ENCODE peak calls at places on chromosomes 2 and 18, in eight cellular contexts. R is NCI-H524 treated with DMSO at 0.1 percent for 48 hours, H is cardiac muscle cell, Z is putamen, I is EL, A is astrocyte of the spinal cord, D is left ventricle myocardium superior, J is cardiac fibroblast. Y is an unnamed sample.
A peak's percentile ranks its signal among the peaks of the same experiment; 100 is the strongest.

GRCh38 chr2:172324198-172324597 is 103.2 kb upstream of the ITGA6 start:
- DNase-seq in R (no peak), H (no peak), Z (no peak), I (no peak), A (no peak), D (no peak), J (no peak), Y (peak; percentile 57)

GRCh38 chr2:101718993-101719571 is 21.6 kb downstream of the MAP4K4 start:
- DNase-seq in R (no peak), H (no peak), Z (no peak), I (peak; percentile 57), A (no peak), D (no peak), J (no peak), Y (peak; percentile 19)

GRCh38 chr2:39851691-39852110 is 72.6 kb upstream of the THUMPD2 start:
- DNase-seq in R (no peak), H (no peak), Z (no peak), I (peak; percentile 62), A (peak; percentile 57), D (no peak), J (peak; percentile 42), Y (no peak)

GRCh38 chr2:69965756-69966447 is 4.5 kb upstream of the ASPRV1 start:
- DNase-seq in R (no peak), H (no peak), Z (no peak), I (no peak), A (no peak), D (no peak), J (no peak), Y (peak; percentile 15)

GRCh38 chr2:178194600-178195389 is 483 bp downstream of the OSBPL6 start:
- DNase-seq in R (no peak), H (peak; percentile 70), Z (peak; percentile 52), I (peak; percentile 74), A (peak; percentile 71), D (peak; percentile 61), J (peak; percentile 57), Y (peak; percentile 67)

GRCh38 chr2:9765611-9766531 is 77.4 kb upstream of the TAF1B start:
- DNase-seq in R (no peak), H (no peak), Z (no peak), I (no peak), A (no peak), D (peak; percentile 62), J (no peak), Y (peak; percentile 73)

GRCh38 chr18:28890796-28891195 is 713.9 kb upstream of the CDH2 start:
- DNase-seq in R (peak; percentile 34), H (no peak), Z (no peak), I (no peak), A (no peak), D (no peak), J (no peak), Y (peak; percentile 9)

GRCh38 chr2:146579154-146579930 is 1265.5 kb upstream of the ACVR2A start:
- DNase-seq in R (no peak), H (peak; percentile 9), Z (no peak), I (peak; percentile 86), A (peak; percentile 68), D (no peak), J (peak; percentile 77), Y (peak; percentile 55)

GRCh38 chr2:192551760-192552159 is 357.0 kb upstream of the TMEFF2 start:
- DNase-seq in R (no peak), H (no peak), Z (no peak), I (no peak), A (no peak), D (no peak), J (no peak), Y (no peak)

GRCh38 chr18:61551586-61551985 is 218.4 kb downstream of the CDH20 start:
- DNase-seq in R (peak; percentile 13), H (peak; percentile 85), Z (peak; percentile 57), I (peak; percentile 80), A (peak; percentile 86), D (no peak), J (peak; percentile 93), Y (peak; percentile 87)

GRCh38 chr2:180203972-180204371 is 196.9 kb upstream of the CWC22 start:
- DNase-seq in R (no peak), H (no peak), Z (no peak), I (peak; percentile 49), A (peak; percentile 17), D (peak; percentile 28), J (peak; percentile 83), Y (peak; percentile 97)

GRCh38 chr2:74944987-74945782 is 13.3 kb upstream of the POLE4 start:
- DNase-seq in R (no peak), H (no peak), Z (no peak), I (peak; percentile 77), A (peak; percentile 29), D (no peak), J (peak; percentile 36), Y (no peak)

GRCh38 chr2:241036964-241037421 is 38.6 kb downstream of the SNED1 start:
- DNase-seq in R (no peak), H (no peak), Z (no peak), I (no peak), A (no peak), D (no peak), J (no peak), Y (no peak)

GRCh38 chr2:240648650-240649275 is 23.5 kb downstream of the GPR35 start:
- DNase-seq in R (no peak), H (no peak), Z (no peak), I (no peak), A (no peak), D (no peak), J (no peak), Y (no peak)